ENCODE peak calls at places on chromosomes 3 and 15, in eight cellular contexts. One of them, this sample, is unnamed.

GRCh38 chr15:31024330-31024729 is 32.9 kb upstream of the MTMR10 start:
- DNase-seq in NCI-H460: peak
- DNase-seq in WTC11: peak
- DNase-seq in activated gamma-delta T cell: no peak
- DNase-seq in EH: peak
- DNase-seq in adrenal gland: no peak
- DNase-seq in activated CD4-positive, alpha-beta T cell treated with anti-CD3 and anti-CD28 coated beads for 24 hours: no peak
- DNase-seq in ELR: peak
- DNase-seq in this sample: no peak

GRCh38 chr15:42723068-42723467 is 13.9 kb downstream of the CDAN1 start:
- DNase-seq in ELR: peak
- DNase-seq in EH: no peak
- DNase-seq in WTC11: no peak
- DNase-seq in adrenal gland: no peak
- DNase-seq in activated CD4-positive, alpha-beta T cell treated with anti-CD3 and anti-CD28 coated beads for 24 hours: no peak
- DNase-seq in activated gamma-delta T cell: no peak
- DNase-seq in NCI-H460: no peak
- DNase-seq in this sample: no peak

GRCh38 chr15:68674975-68675374 is 96.2 kb downstream of the CORO2B start:
- DNase-seq in activated CD4-positive, alpha-beta T cell treated with anti-CD3 and anti-CD28 coated beads for 24 hours: no peak
- DNase-seq in NCI-H460: no peak
- DNase-seq in EH: peak
- DNase-seq in adrenal gland: no peak
- DNase-seq in WTC11: no peak
- DNase-seq in ELR: no peak
- DNase-seq in activated gamma-delta T cell: no peak
- DNase-seq in this sample: no peak

GRCh38 chr3:103048371-103048722 is 613.5 kb downstream of the ZPLD1 start:
- DNase-seq in activated CD4-positive, alpha-beta T cell treated with anti-CD3 and anti-CD28 coated beads for 24 hours: no peak
- DNase-seq in WTC11: no peak
- DNase-seq in adrenal gland: no peak
- DNase-seq in ELR: peak
- DNase-seq in EH: no peak
- DNase-seq in activated gamma-delta T cell: no peak
- DNase-seq in NCI-H460: no peak
- DNase-seq in this sample: no peak

GRCh38 chr3:52385157-52385556 is 59.7 kb downstream of the SEMA3G start:
- DNase-seq in activated gamma-delta T cell: no peak
- DNase-seq in adrenal gland: no peak
- DNase-seq in WTC11: peak
- DNase-seq in EH: peak
- DNase-seq in activated CD4-positive, alpha-beta T cell treated with anti-CD3 and anti-CD28 coated beads for 24 hours: peak
- DNase-seq in NCI-H460: peak
- DNase-seq in ELR: peak
- DNase-seq in this sample: no peak

GRCh38 chr3:128287161-128287560 is 133.9 kb downstream of the EEFSEC start:
- DNase-seq in EH: no peak
- DNase-seq in activated gamma-delta T cell: no peak
- DNase-seq in activated CD4-positive, alpha-beta T cell treated with anti-CD3 and anti-CD28 coated beads for 24 hours: no peak
- DNase-seq in WTC11: no peak
- DNase-seq in NCI-H460: no peak
- DNase-seq in ELR: no peak
- DNase-seq in adrenal gland: no peak
- DNase-seq in this sample: no peak

GRCh38 chr3:193502871-193503270 is 51.8 kb downstream of the ATP13A4 start:
- DNase-seq in adrenal gland: no peak
- DNase-seq in WTC11: no peak
- DNase-seq in activated gamma-delta T cell: no peak
- DNase-seq in NCI-H460: no peak
- DNase-seq in activated CD4-positive, alpha-beta T cell treated with anti-CD3 and anti-CD28 coated beads for 24 hours: no peak
- DNase-seq in EH: no peak
- DNase-seq in ELR: no peak
- DNase-seq in this sample: no peak

GRCh38 chr3:187264946-187265345 is 26.6 kb downstream of the MASP1 start:
- DNase-seq in ELR: peak
- DNase-seq in WTC11: no peak
- DNase-seq in activated gamma-delta T cell: no peak
- DNase-seq in NCI-H460: no peak
- DNase-seq in EH: peak
- DNase-seq in adrenal gland: no peak
- DNase-seq in activated CD4-positive, alpha-beta T cell treated with anti-CD3 and anti-CD28 coated beads for 24 hours: no peak
- DNase-seq in this sample: no peak

GRCh38 chr3:39180183-39180545 is 12.2 kb downstream of the XIRP1 start:
- DNase-seq in activated gamma-delta T cell: no peak
- DNase-seq in activated CD4-positive, alpha-beta T cell treated with anti-CD3 and anti-CD28 coated beads for 24 hours: no peak
- DNase-seq in WTC11: no peak
- DNase-seq in ELR: peak
- DNase-seq in EH: no peak
- DNase-seq in adrenal gland: no peak
- DNase-seq in NCI-H460: no peak
- DNase-seq in this sample: no peak

GRCh38 chr15:95734422-95735316 is 595.8 kb upstream of the NR2F2 start:
- DNase-seq in adrenal gland: no peak
- DNase-seq in EH: no peak
- DNase-seq in NCI-H460: no peak
- DNase-seq in activated CD4-positive, alpha-beta T cell treated with anti-CD3 and anti-CD28 coated beads for 24 hours: no peak
- DNase-seq in activated gamma-delta T cell: no peak
- DNase-seq in ELR: no peak
- DNase-seq in WTC11: no peak
- DNase-seq in this sample: no peak

GRCh38 chr3:157201648-157202278 is 41.8 kb upstream of the CCNL1 start:
- DNase-seq in NCI-H460: peak
- DNase-seq in WTC11: no peak
- DNase-seq in activated gamma-delta T cell: no peak
- DNase-seq in EH: peak
- DNase-seq in adrenal gland: no peak
- DNase-seq in activated CD4-positive, alpha-beta T cell treated with anti-CD3 and anti-CD28 coated beads for 24 hours: no peak
- DNase-seq in ELR: peak
- DNase-seq in this sample: no peak

GRCh38 chr15:60255390-60255789 is 142.4 kb downstream of the ANXA2 start:
- DNase-seq in activated gamma-delta T cell: no peak
- DNase-seq in NCI-H460: peak
- DNase-seq in WTC11: no peak
- DNase-seq in ELR: peak
- DNase-seq in activated CD4-positive, alpha-beta T cell treated with anti-CD3 and anti-CD28 coated beads for 24 hours: no peak
- DNase-seq in EH: peak
- DNase-seq in adrenal gland: no peak
- DNase-seq in this sample: no peak

GRCh38 chr15:67197364-67197695 is 57.1 kb downstream of the AAGAB start:
- DNase-seq in NCI-H460: no peak
- DNase-seq in activated gamma-delta T cell: no peak
- DNase-seq in activated CD4-positive, alpha-beta T cell treated with anti-CD3 and anti-CD28 coated beads for 24 hours: no peak
- DNase-seq in adrenal gland: no peak
- DNase-seq in EH: peak
- DNase-seq in ELR: no peak
- DNase-seq in WTC11: no peak
- DNase-seq in this sample: no peak

GRCh38 chr15:92077353-92078080 is 224.0 kb downstream of the SLCO3A1 start:
- DNase-seq in adrenal gland: peak
- DNase-seq in NCI-H460: peak
- DNase-seq in activated gamma-delta T cell: no peak
- DNase-seq in EH: peak
- DNase-seq in ELR: peak
- DNase-seq in activated CD4-positive, alpha-beta T cell treated with anti-CD3 and anti-CD28 coated beads for 24 hours: peak
- DNase-seq in WTC11: peak
- DNase-seq in this sample: peak